ENCODE peak calls at places on chromosomes 6 and 20, in eight cellular contexts. One of them, this sample, is unnamed.

GRCh38 chr6:107801195-107801594 is 22.9 kb downstream of the SCML4 start:
- DNase-seq in GDM1: no peak
- DNase-seq in mesenchymal stem cell: no peak
- DNase-seq in pancreas: no peak
- DNase-seq in NCI-H1930: no peak
- DNase-seq in iPS-NIHi11: no peak
- DNase-seq in anterior cingulate cortex: no peak
- DNase-seq in GM13977: no peak
- DNase-seq in this sample: no peak

GRCh38 chr6:45504947-45505346 is 127.2 kb upstream of the SUPT3H start:
- DNase-seq in GDM1: no peak
- DNase-seq in mesenchymal stem cell: peak; percentile 92
- DNase-seq in pancreas: no peak
- DNase-seq in NCI-H1930: no peak
- DNase-seq in iPS-NIHi11: peak; percentile 76
- DNase-seq in anterior cingulate cortex: no peak
- DNase-seq in GM13977: no peak
- DNase-seq in this sample: no peak

GRCh38 chr6:122653094-122653493 is 42.9 kb downstream of the PKIB start:
- DNase-seq in GDM1: no peak
- DNase-seq in mesenchymal stem cell: no peak
- DNase-seq in pancreas: no peak
- DNase-seq in NCI-H1930: no peak
- DNase-seq in iPS-NIHi11: no peak
- DNase-seq in anterior cingulate cortex: no peak
- DNase-seq in GM13977: no peak
- DNase-seq in this sample: no peak

GRCh38 chr6:83490177-83490576 is 22.2 kb upstream of the PRSS35 start:
- DNase-seq in GDM1: no peak
- DNase-seq in mesenchymal stem cell: no peak
- DNase-seq in pancreas: no peak
- DNase-seq in NCI-H1930: no peak
- DNase-seq in iPS-NIHi11: no peak
- DNase-seq in anterior cingulate cortex: no peak
- DNase-seq in GM13977: no peak
- DNase-seq in this sample: no peak

GRCh38 chr6:151101116-151101810 is 138.5 kb upstream of the AKAP12 start:
- DNase-seq in GDM1: no peak
- DNase-seq in mesenchymal stem cell: peak; percentile 60
- DNase-seq in pancreas: no peak
- DNase-seq in NCI-H1930: no peak
- DNase-seq in iPS-NIHi11: no peak
- DNase-seq in anterior cingulate cortex: no peak
- DNase-seq in GM13977: no peak
- DNase-seq in this sample: no peak

GRCh38 chr6:33755070-33755869 is 8.6 kb upstream of the IP6K3 start:
- DNase-seq in GDM1: no peak
- DNase-seq in mesenchymal stem cell: no peak
- DNase-seq in pancreas: no peak
- DNase-seq in NCI-H1930: no peak
- DNase-seq in iPS-NIHi11: peak; percentile 46
- DNase-seq in anterior cingulate cortex: no peak
- DNase-seq in GM13977: no peak
- DNase-seq in this sample: no peak

GRCh38 chr6:150345786-150346185 is 23.0 kb upstream of the IYD start:
- DNase-seq in GDM1: no peak
- DNase-seq in mesenchymal stem cell: no peak
- DNase-seq in pancreas: no peak
- DNase-seq in NCI-H1930: no peak
- DNase-seq in iPS-NIHi11: no peak
- DNase-seq in anterior cingulate cortex: no peak
- DNase-seq in GM13977: no peak
- DNase-seq in this sample: no peak

GRCh38 chr20:45890077-45890996 is 671 bp downstream of the NEURL2 start:
- DNase-seq in GDM1: no peak
- DNase-seq in mesenchymal stem cell: peak; percentile 90
- DNase-seq in pancreas: peak; percentile 73
- DNase-seq in NCI-H1930: peak; percentile 83
- DNase-seq in iPS-NIHi11: peak; percentile 82
- DNase-seq in anterior cingulate cortex: peak; percentile 74
- DNase-seq in GM13977: peak; percentile 73
- DNase-seq in this sample: peak; percentile 77

GRCh38 chr6:111623046-111623718 is 17.5 kb upstream of the TRAF3IP2 start:
- DNase-seq in GDM1: no peak
- DNase-seq in mesenchymal stem cell: no peak
- DNase-seq in pancreas: no peak
- DNase-seq in NCI-H1930: no peak
- DNase-seq in iPS-NIHi11: no peak
- DNase-seq in anterior cingulate cortex: no peak
- DNase-seq in GM13977: no peak
- DNase-seq in this sample: no peak

GRCh38 chr20:4435671-4436070 is 286.0 kb upstream of the PRND start:
- DNase-seq in GDM1: no peak
- DNase-seq in mesenchymal stem cell: no peak
- DNase-seq in pancreas: no peak
- DNase-seq in NCI-H1930: no peak
- DNase-seq in iPS-NIHi11: no peak
- DNase-seq in anterior cingulate cortex: no peak
- DNase-seq in GM13977: no peak
- DNase-seq in this sample: no peak

GRCh38 chr6:110180228-110181008 is at the start of gene CDC40:
- DNase-seq in GDM1: peak; percentile 57
- DNase-seq in mesenchymal stem cell: no peak
- DNase-seq in pancreas: peak; percentile 59
- DNase-seq in NCI-H1930: peak; percentile 65
- DNase-seq in iPS-NIHi11: peak; percentile 62
- DNase-seq in anterior cingulate cortex: peak; percentile 68
- DNase-seq in GM13977: peak; percentile 62
- DNase-seq in this sample: peak; percentile 77

GRCh38 chr6:154951400-154952200 is 43.5 kb upstream of the TIAM2 start:
- DNase-seq in GDM1: peak; percentile 50
- DNase-seq in mesenchymal stem cell: no peak
- DNase-seq in pancreas: no peak
- DNase-seq in NCI-H1930: no peak
- DNase-seq in iPS-NIHi11: no peak
- DNase-seq in anterior cingulate cortex: no peak
- DNase-seq in GM13977: peak; percentile 52
- DNase-seq in this sample: no peak

GRCh38 chr6:41727705-41728072 is 7.7 kb downstream of the TFEB start:
- DNase-seq in GDM1: no peak
- DNase-seq in mesenchymal stem cell: no peak
- DNase-seq in pancreas: no peak
- DNase-seq in NCI-H1930: no peak
- DNase-seq in iPS-NIHi11: no peak
- DNase-seq in anterior cingulate cortex: no peak
- DNase-seq in GM13977: no peak
- DNase-seq in this sample: no peak

GRCh38 chr6:154613137-154613676 is 102.7 kb upstream of the CNKSR3 start:
- DNase-seq in GDM1: no peak
- DNase-seq in mesenchymal stem cell: peak; percentile 89
- DNase-seq in pancreas: no peak
- DNase-seq in NCI-H1930: no peak
- DNase-seq in iPS-NIHi11: no peak
- DNase-seq in anterior cingulate cortex: no peak
- DNase-seq in GM13977: no peak
- DNase-seq in this sample: no peak

GRCh38 chr20:62899633-62900051 is 26.7 kb downstream of the DIDO1 start:
- DNase-seq in GDM1: no peak
- DNase-seq in mesenchymal stem cell: no peak
- DNase-seq in pancreas: no peak
- DNase-seq in NCI-H1930: no peak
- DNase-seq in iPS-NIHi11: peak; percentile 39
- DNase-seq in anterior cingulate cortex: no peak
- DNase-seq in GM13977: no peak
- DNase-seq in this sample: peak; percentile 34

GRCh38 chr20:23205221-23205620 is 119.1 kb upstream of the CD93 start:
- DNase-seq in GDM1: no peak
- DNase-seq in mesenchymal stem cell: no peak
- DNase-seq in pancreas: no peak
- DNase-seq in NCI-H1930: no peak
- DNase-seq in iPS-NIHi11: no peak
- DNase-seq in anterior cingulate cortex: peak; percentile 40
- DNase-seq in GM13977: no peak
- DNase-seq in this sample: no peak

GRCh38 chr6:44966449-44967091 is 361.6 kb upstream of the RUNX2 start:
- DNase-seq in GDM1: no peak
- DNase-seq in mesenchymal stem cell: peak; percentile 60
- DNase-seq in pancreas: no peak
- DNase-seq in NCI-H1930: no peak
- DNase-seq in iPS-NIHi11: no peak
- DNase-seq in anterior cingulate cortex: no peak
- DNase-seq in GM13977: no peak
- DNase-seq in this sample: no peak

GRCh38 chr6:149203509-149203908 is 114.0 kb upstream of the TAB2 start:
- DNase-seq in GDM1: no peak
- DNase-seq in mesenchymal stem cell: no peak
- DNase-seq in pancreas: no peak
- DNase-seq in NCI-H1930: no peak
- DNase-seq in iPS-NIHi11: no peak
- DNase-seq in anterior cingulate cortex: no peak
- DNase-seq in GM13977: no peak
- DNase-seq in this sample: no peak

GRCh38 chr6:141598487-141598886 is 534.2 kb upstream of the GJE1 start:
- DNase-seq in GDM1: no peak
- DNase-seq in mesenchymal stem cell: peak; percentile 13
- DNase-seq in pancreas: no peak
- DNase-seq in NCI-H1930: no peak
- DNase-seq in iPS-NIHi11: no peak
- DNase-seq in anterior cingulate cortex: no peak
- DNase-seq in GM13977: no peak
- DNase-seq in this sample: no peak

GRCh38 chr20:8656335-8656734 is 412.6 kb upstream of the PLCB4 start:
- DNase-seq in GDM1: no peak
- DNase-seq in mesenchymal stem cell: peak; percentile 18
- DNase-seq in pancreas: no peak
- DNase-seq in NCI-H1930: no peak
- DNase-seq in iPS-NIHi11: no peak
- DNase-seq in anterior cingulate cortex: no peak
- DNase-seq in GM13977: no peak
- DNase-seq in this sample: no peak

GRCh38 chr6:102501615-102502014 is 1108.1 kb downstream of the GRIK2 start:
- DNase-seq in GDM1: no peak
- DNase-seq in mesenchymal stem cell: no peak
- DNase-seq in pancreas: no peak
- DNase-seq in NCI-H1930: no peak
- DNase-seq in iPS-NIHi11: no peak
- DNase-seq in anterior cingulate cortex: no peak
- DNase-seq in GM13977: no peak
- DNase-seq in this sample: no peak

GRCh38 chr6:42260424-42260888 is 42.8 kb upstream of the MRPS10 start:
- DNase-seq in GDM1: no peak
- DNase-seq in mesenchymal stem cell: peak; percentile 51
- DNase-seq in pancreas: no peak
- DNase-seq in NCI-H1930: peak; percentile 90
- DNase-seq in iPS-NIHi11: peak; percentile 69
- DNase-seq in anterior cingulate cortex: no peak
- DNase-seq in GM13977: peak; percentile 47
- DNase-seq in this sample: no peak

GRCh38 chr6:108598316-108598863 is 37.7 kb downstream of the FOXO3 start:
- DNase-seq in GDM1: no peak
- DNase-seq in mesenchymal stem cell: peak; percentile 89
- DNase-seq in pancreas: no peak
- DNase-seq in NCI-H1930: no peak
- DNase-seq in iPS-NIHi11: no peak
- DNase-seq in anterior cingulate cortex: no peak
- DNase-seq in GM13977: peak; percentile 43
- DNase-seq in this sample: no peak

GRCh38 chr20:50919567-50919966 is 11.7 kb downstream of the ADNP start:
- DNase-seq in GDM1: no peak
- DNase-seq in mesenchymal stem cell: peak; percentile 74
- DNase-seq in pancreas: peak; percentile 14
- DNase-seq in NCI-H1930: no peak
- DNase-seq in iPS-NIHi11: no peak
- DNase-seq in anterior cingulate cortex: no peak
- DNase-seq in GM13977: no peak
- DNase-seq in this sample: no peak

GRCh38 chr6:47301441-47301840 is 8.3 kb downstream of the TNFRSF21 start:
- DNase-seq in GDM1: no peak
- DNase-seq in mesenchymal stem cell: no peak
- DNase-seq in pancreas: no peak
- DNase-seq in NCI-H1930: no peak
- DNase-seq in iPS-NIHi11: no peak
- DNase-seq in anterior cingulate cortex: no peak
- DNase-seq in GM13977: no peak
- DNase-seq in this sample: no peak

GRCh38 chr6:169046483-169047192 is 207.0 kb downstream of the THBS2 start:
- DNase-seq in GDM1: no peak
- DNase-seq in mesenchymal stem cell: no peak
- DNase-seq in pancreas: no peak
- DNase-seq in NCI-H1930: no peak
- DNase-seq in iPS-NIHi11: no peak
- DNase-seq in anterior cingulate cortex: no peak
- DNase-seq in GM13977: no peak
- DNase-seq in this sample: no peak

GRCh38 chr20:45779011-45779915 is 12.4 kb downstream of the WFDC3 start:
- DNase-seq in GDM1: no peak
- DNase-seq in mesenchymal stem cell: peak; percentile 98
- DNase-seq in pancreas: peak; percentile 87
- DNase-seq in NCI-H1930: no peak
- DNase-seq in iPS-NIHi11: no peak
- DNase-seq in anterior cingulate cortex: peak; percentile 12
- DNase-seq in GM13977: no peak
- DNase-seq in this sample: no peak

This sample was measured in cerebellum.